ENCODE peak calls at places on chromosomes 11 and 22, in ten cellular contexts. W is bronchial epithelial cell, R is esophagus squamous epithelium, E is dorsolateral prefrontal cortex, V is heart right ventricle, T is tibial artery, H is HL-60, F is thoracic aorta, P is hepatocyte, K is WERI-Rb-1. U is an unnamed sample.

GRCh38 chr11:64358536-64358906 is 441 bp upstream of the RPS6KA4 start:
- DNase-seq in W (no peak), R (no peak), E (no peak), V (no peak), T (no peak), H (no peak), F (no peak), P (no peak), K (no peak), U (no peak)

GRCh38 chr11:8829556-8829955 is 81.4 kb upstream of the AKIP1 start:
- DNase-seq in W (no peak), R (no peak), E (no peak), V (no peak), T (no peak), H (no peak), F (no peak), P (no peak), K (no peak), U (no peak)

GRCh38 chr11:848380-848931 is 5.8 kb downstream of the TSPAN4 start:
- DNase-seq in W (no peak), R (no peak), E (peak; percentile 62), V (no peak), T (no peak), H (no peak), F (no peak), P (peak; percentile 71), K (peak; percentile 65), U (no peak)

GRCh38 chr11:47573321-47573720 is 5.4 kb downstream of the KBTBD4 start:
- DNase-seq in W (no peak), R (no peak), E (no peak), V (peak; percentile 49), T (no peak), H (no peak), F (no peak), P (no peak), K (no peak), U (no peak)

GRCh38 chr11:35077709-35078695 is 61.0 kb upstream of the CD44 start:
- DNase-seq in W (peak; percentile 96), R (no peak), E (no peak), V (no peak), T (no peak), H (no peak), F (no peak), P (no peak), K (no peak), U (peak; percentile 89)

GRCh38 chr11:1181858-1182535 is 24.2 kb downstream of the MUC5AC start:
- DNase-seq in W (no peak), R (no peak), E (no peak), V (no peak), T (no peak), H (no peak), F (no peak), P (no peak), K (no peak), U (no peak)

GRCh38 chr11:128669491-128669890 is 24.4 kb upstream of the FLI1 start:
- DNase-seq in W (peak; percentile 39), R (no peak), E (no peak), V (no peak), T (no peak), H (no peak), F (no peak), P (no peak), K (no peak), U (no peak)

GRCh38 chr11:78310500-78310909 is 107.1 kb downstream of the GAB2 start:
- DNase-seq in W (no peak), R (no peak), E (no peak), V (peak; percentile 77), T (peak; percentile 69), H (no peak), F (peak; percentile 33), P (peak; percentile 26), K (no peak), U (no peak)

GRCh38 chr22:40385041-40385782 is 14.8 kb downstream of the SGSM3 start:
- DNase-seq in W (peak; percentile 46), R (no peak), E (no peak), V (no peak), T (no peak), H (no peak), F (no peak), P (no peak), K (no peak), U (no peak)

GRCh38 chr22:38462960-38463784 is 4.7 kb upstream of the KDELR3 start:
- DNase-seq in W (no peak), R (no peak), E (no peak), V (peak; percentile 78), T (no peak), H (no peak), F (no peak), P (peak; percentile 74), K (no peak), U (no peak)

GRCh38 chr22:47592791-47593190 is 830.3 kb downstream of the TBC1D22A start:
- DNase-seq in W (no peak), R (no peak), E (no peak), V (no peak), T (peak; percentile 9), H (no peak), F (no peak), P (no peak), K (no peak), U (no peak)

DNA sequence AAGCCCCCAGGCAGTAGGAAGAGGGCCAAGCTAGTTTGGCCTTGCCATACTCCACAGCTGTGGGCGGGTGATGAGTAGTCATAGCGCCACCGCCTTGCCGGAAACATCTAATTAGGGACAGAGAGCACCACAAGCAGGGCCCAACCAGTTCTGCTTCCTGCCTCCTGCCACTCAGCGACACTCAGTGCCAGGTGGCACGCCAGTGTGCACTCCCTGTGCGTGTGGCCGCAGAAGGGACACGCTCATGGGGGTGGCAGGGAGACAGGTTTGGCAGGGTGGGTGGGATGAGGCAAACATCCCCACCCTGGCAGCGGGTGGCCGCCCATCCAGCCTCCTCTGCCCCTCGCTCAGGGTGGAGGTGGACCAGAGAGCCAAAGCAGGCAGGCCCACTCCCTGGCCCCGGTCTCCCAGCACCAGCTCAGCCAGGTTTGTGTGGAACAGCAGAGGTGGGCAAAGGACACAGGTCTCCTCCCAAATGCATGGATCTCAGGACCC is 4.9 kb downstream of the OVOL1 start:
- DNase-seq in W (no peak), R (no peak), E (no peak), V (no peak), T (no peak), H (peak; percentile 62), F (no peak), P (no peak), K (no peak), U (no peak)
- H3K27me3 ChIP-seq in W (peaks cover 9% of the 10 kb centered on the region), R (no peaks in the 10 kb centered on the region), E (peaks cover 30% of the 10 kb centered on the region), V (peaks cover 23% of the 10 kb centered on the region), T (peaks cover 10% of the 10 kb centered on the region), H (peaks cover 21% of the 10 kb centered on the region), F (no peaks in the 10 kb centered on the region), P (peaks cover 13% of the 10 kb centered on the region), K (no peaks in the 10 kb centered on the region), U (peaks cover 49% of the 10 kb centered on the region)

GRCh38 chr11:27699242-27699925 is 871 bp downstream of the BDNF start:
- DNase-seq in W (peak; percentile 23), R (no peak), E (no peak), V (no peak), T (no peak), H (no peak), F (no peak), P (peak; percentile 38), K (peak; percentile 13), U (no peak)
- H3K4me3 ChIP-seq in W (peak overlapping the region; percentile 51), R (peak overlapping the region; percentile 37), E (peak overlapping the region; percentile 54), V (peak overlapping the region; percentile 55), T (peak overlapping the region; percentile 58), H (peak overlapping the region; percentile 51), F (peak overlapping the region; percentile 80), P (peak overlapping the region; percentile 71), K (peak overlapping the region; percentile 60), U (peak overlapping the region; percentile 91)

DNA sequence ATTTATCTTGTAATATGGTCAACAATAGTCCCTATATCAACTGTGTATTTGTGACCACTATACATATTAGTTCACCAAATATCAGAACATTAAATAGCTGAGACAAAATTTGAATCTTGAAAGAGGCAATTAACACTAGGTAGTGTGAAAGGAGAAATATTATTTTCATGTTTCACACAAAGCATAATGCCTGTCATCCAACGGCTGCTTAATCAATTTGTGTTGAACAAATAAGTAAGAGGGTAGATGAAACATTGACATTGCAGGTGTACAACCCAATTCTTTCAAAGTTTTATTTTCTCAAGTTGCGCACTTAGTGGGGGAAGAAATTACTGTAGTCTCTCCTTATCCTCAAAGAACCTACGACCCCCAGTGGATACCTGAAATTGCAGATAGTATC is 3.4 kb upstream of the OR8I2 start:
- DNase-seq in W (no peak), R (no peak), E (no peak), V (no peak), T (no peak), H (no peak), F (no peak), P (no peak), K (no peak), U (no peak)
- TF ChIP-seq CTCF in W (no peak), R (no peak), E (no peak), V (no peak), T (no peak), H (no peak), F (no peak), P (no peak), K (no peak), U (no peak)

GRCh38 chr22:45978275-45978713 is 1.3 kb upstream of the WNT7B start:
- DNase-seq in W (no peak), R (no peak), E (no peak), V (no peak), T (no peak), H (no peak), F (no peak), P (no peak), K (no peak), U (no peak)

GRCh38 chr22:45977551-45978274 is 751 bp upstream of the WNT7B start:
- DNase-seq in W (no peak), R (no peak), E (no peak), V (no peak), T (no peak), H (no peak), F (no peak), P (no peak), K (peak; percentile 32), U (no peak)

GRCh38 chr22:45975266-45976161 is 1.4 kb downstream of the WNT7B start:
- DNase-seq in W (peak; percentile 57), R (no peak), E (no peak), V (no peak), T (no peak), H (no peak), F (no peak), P (peak; percentile 67), K (no peak), U (no peak)

GRCh38 chr22:45977003-45977395 is at the start of gene WNT7B:
- DNase-seq in W (peak; percentile 67), R (no peak), E (no peak), V (no peak), T (no peak), H (no peak), F (no peak), P (peak; percentile 73), K (no peak), U (no peak)

DNA sequence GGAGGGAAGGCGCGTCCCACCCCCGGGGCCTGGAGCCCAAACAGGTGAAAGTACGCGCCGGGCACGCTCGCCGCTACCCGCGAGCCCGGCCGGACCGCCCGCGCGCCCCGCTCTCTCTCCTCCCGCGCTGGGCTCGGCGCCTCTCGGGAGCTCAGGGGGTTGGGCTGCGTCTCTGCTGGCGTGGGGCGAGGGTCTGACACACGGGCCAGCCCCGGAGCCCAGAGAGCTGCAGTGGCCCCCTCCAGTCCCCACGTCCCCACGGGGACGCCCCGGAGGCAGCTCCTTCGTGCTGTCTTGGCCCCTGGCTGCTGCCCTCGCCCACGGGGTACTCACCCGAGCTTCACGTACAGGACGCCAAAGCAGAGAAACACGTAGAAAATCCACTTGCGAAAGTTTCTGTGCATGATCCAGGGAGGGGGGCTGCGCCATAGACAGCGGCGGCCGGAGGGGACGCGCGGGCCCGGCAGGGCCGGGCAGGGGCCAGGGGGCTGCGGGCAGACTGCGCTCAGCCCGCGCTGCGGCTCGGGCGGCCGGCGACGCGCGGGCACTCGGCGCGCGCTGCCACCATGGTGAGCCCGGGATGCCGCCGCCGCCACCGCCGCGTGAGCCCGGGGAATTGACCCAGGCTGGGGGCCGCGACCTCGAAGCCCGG is 485 bp downstream of the WNT7B start:
- DNase-seq in W (no peak), R (no peak), E (no peak), V (no peak), T (no peak), H (no peak), F (no peak), P (no peak), K (no peak), U (no peak)
- H3K27me3 ChIP-seq in W (no peaks in the 10 kb centered on the region), R (peaks cover 15% of the 10 kb centered on the region), E (peaks cover 65% of the 10 kb centered on the region), V (peaks cover 63% of the 10 kb centered on the region), T (no peaks in the 10 kb centered on the region), H (peaks cover 52% of the 10 kb centered on the region), F (peaks cover 12% of the 10 kb centered on the region), P (peaks cover 56% of the 10 kb centered on the region), K (peaks cover 55% of the 10 kb centered on the region), U (peaks cover 13% of the 10 kb centered on the region)